ENCODE peak calls at places on chromosomes 6 and 20, in four cellular contexts. One of them, this sample, is unnamed.

GRCh38 chr6:106974337-106974998 is at the start of gene CD24:
- DNase-seq in GM12878: no peak
- DNase-seq in K562: peak
- DNase-seq in SK-N-SH: peak
- DNase-seq in this sample: peak

GRCh38 chr6:55040102-55040848 is 134.0 kb upstream of the HCRTR2 start:
- DNase-seq in SK-N-SH: no peak
- DNase-seq in GM12878: no peak
- DNase-seq in K562: no peak
- DNase-seq in this sample: no peak

GRCh38 chr6:160427312-160428068 is 79.3 kb downstream of the SLC22A3 start:
- DNase-seq in SK-N-SH: no peak
- DNase-seq in K562: no peak
- DNase-seq in GM12878: no peak
- DNase-seq in this sample: no peak

GRCh38 chr6:32166411-32167061 is 2.1 kb downstream of the EGFL8 start:
- DNase-seq in K562: peak
- DNase-seq in SK-N-SH: no peak
- DNase-seq in GM12878: no peak
- DNase-seq in this sample: peak

GRCh38 chr20:10430000-10430466 is 4.0 kb downstream of the MKKS start:
- DNase-seq in SK-N-SH: no peak
- DNase-seq in GM12878: no peak
- DNase-seq in K562: no peak
- DNase-seq in this sample: no peak

GRCh38 chr6:26285143-26286134 is 79.6 kb upstream of the BTN3A2 start:
- DNase-seq in GM12878: peak
- DNase-seq in K562: peak
- DNase-seq in SK-N-SH: peak
- DNase-seq in this sample: peak

GRCh38 chr6:105326216-105326615 is 76.7 kb downstream of the PREP start:
- DNase-seq in GM12878: no peak
- DNase-seq in K562: no peak
- DNase-seq in SK-N-SH: no peak
- DNase-seq in this sample: no peak

GRCh38 chr6:36068603-36069002 is 41.0 kb downstream of the MAPK14 start:
- DNase-seq in GM12878: no peak
- DNase-seq in K562: no peak
- DNase-seq in SK-N-SH: no peak
- DNase-seq in this sample: no peak

GRCh38 chr20:53517146-53517545 is 76.5 kb downstream of the ZNF217 start:
- DNase-seq in GM12878: no peak
- DNase-seq in K562: no peak
- DNase-seq in SK-N-SH: no peak
- DNase-seq in this sample: no peak
- TF ChIP-seq USF1 in GM12878: no peak
- TF ChIP-seq USF1 in K562: peak
- TF ChIP-seq USF1 in SK-N-SH: no peak
- TF ChIP-seq USF1 in this sample: no peak

DNA sequence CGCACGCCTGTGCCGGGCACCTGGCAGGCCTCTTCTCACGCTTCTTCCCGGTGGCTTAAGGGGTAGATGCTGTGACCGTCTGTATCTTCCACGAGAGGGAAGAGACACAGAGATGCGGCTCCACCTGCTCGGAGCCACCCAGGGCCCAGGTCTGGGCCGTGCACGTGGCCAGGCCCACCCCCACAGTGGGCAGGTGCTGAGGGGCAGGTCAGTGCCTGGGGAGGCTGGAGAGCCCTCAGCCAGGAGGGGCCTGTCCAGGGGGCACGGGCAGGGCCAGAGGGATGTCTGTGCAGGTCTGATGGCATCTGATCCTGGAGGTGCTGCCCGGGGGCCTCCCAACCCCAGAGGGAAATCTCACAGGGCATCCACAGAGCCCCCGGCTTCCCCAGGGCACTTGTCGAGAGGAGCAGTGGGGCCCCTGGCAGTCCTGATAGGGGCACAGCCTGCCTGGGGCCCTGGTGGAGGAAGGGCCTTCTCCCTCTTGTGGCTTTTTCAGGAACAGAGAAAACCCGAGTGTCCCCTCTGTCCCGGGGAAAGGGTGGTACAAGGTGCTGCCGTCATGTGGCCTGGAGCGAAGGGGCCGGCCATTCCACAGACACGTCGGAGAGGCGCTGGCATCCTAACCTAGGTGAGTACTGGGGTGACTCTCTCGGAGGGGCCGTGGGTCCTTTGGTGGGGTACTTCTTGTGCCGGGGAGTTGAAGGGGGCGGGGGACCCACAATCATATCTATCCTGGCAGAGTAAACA is 50.2 kb upstream of the CHRNA4 start:
- DNase-seq in GM12878: no peak
- DNase-seq in SK-N-SH: no peak
- DNase-seq in K562: no peak
- DNase-seq in this sample: no peak
- TF ChIP-seq USF1 in GM12878: no peak
- TF ChIP-seq USF1 in SK-N-SH: no peak
- TF ChIP-seq USF1 in K562: no peak
- TF ChIP-seq USF1 in this sample: no peak

DNA sequence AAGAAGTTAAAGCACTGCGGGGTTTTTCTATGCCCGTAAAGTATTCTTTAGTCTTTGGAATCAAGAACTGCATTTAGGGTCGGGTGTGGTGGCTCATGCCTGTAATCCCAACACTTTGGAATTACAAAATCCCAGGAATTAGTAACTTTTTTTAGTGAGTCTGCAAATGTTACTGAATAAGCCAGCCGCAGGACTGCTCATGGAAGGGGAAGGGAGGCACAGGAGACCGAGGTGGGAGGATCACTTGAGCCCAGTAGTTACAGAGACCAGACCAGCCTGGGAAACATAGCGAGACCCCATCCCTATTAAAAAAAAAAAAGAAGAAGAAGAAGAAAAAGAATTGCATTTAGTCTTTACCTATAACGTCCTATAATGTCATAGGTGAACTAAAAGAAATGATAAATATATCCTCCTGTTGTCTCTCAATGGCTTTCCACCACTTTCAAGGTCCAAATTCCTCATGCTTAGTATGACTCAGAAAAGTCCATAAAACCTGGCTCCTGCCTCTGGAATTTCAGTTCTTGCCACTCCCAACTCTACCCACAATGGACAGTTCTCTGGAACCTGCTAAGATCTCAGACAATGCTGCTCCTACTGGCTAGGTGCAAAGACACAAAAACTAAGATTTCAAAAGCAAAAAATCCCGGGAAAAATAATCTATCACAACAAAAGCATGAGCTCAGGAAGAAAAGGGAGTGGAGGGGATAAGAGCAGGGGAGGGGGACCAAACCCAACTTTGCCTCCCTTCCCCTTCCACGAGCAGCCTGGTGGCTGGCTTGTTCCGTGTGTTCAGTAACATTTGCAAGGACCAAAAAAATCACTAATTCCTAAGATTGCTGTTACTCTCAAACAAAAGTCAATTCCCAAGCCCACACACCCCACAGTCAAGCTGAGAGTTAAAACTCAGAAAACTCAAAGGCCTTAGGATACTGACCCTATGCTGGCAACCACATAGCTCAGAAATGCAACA is 39.0 kb downstream of the B4GALT5 start:
- DNase-seq in K562: no peak
- DNase-seq in GM12878: no peak
- DNase-seq in SK-N-SH: no peak
- DNase-seq in this sample: no peak
- TF ChIP-seq USF1 in K562: no peak
- TF ChIP-seq USF1 in GM12878: no peak
- TF ChIP-seq USF1 in SK-N-SH: no peak
- TF ChIP-seq USF1 in this sample: no peak

GRCh38 chr6:132362318-132363185 is 38.7 kb downstream of the MOXD1 start:
- DNase-seq in SK-N-SH: no peak
- DNase-seq in GM12878: no peak
- DNase-seq in K562: no peak
- DNase-seq in this sample: no peak

GRCh38 chr6:132364249-132364648 is 37.0 kb downstream of the MOXD1 start:
- DNase-seq in SK-N-SH: no peak
- DNase-seq in K562: no peak
- DNase-seq in GM12878: no peak
- DNase-seq in this sample: no peak

GRCh38 chr6:132364675-132365074 is 36.6 kb downstream of the MOXD1 start:
- DNase-seq in K562: no peak
- DNase-seq in SK-N-SH: no peak
- DNase-seq in GM12878: no peak
- DNase-seq in this sample: no peak

GRCh38 chr6:132368916-132369481 is 32.3 kb downstream of the MOXD1 start:
- DNase-seq in K562: no peak
- DNase-seq in GM12878: no peak
- DNase-seq in SK-N-SH: no peak
- DNase-seq in this sample: no peak

DNA sequence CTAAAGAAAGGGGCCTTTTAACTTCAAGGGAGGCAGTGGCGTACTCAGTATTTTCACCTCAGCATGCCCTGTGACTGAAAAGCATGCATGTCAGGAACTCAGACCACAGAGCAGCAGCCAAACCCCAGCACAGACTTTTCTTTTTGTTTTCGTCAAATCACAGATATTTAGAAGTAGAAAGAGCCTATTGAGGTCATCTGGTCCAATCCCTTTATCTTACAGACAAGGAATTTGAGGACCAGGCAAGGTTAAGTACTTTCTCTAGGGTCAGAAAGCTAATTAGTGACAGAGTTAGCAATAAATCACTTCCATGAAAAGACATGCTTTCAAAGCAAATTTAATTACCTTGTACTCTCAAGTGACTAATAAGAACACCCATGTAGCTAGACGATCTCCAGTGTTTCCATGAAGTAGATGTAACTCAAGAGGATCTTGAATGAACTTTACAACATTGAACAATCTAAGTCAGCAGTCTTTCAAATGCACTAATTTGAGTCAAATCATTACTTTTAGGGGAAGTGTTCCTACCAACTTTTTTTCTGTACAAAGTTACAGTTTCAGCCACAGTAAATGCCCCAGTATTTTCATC is 35.9 kb downstream of the MOXD1 start:
- DNase-seq in K562: no peak
- DNase-seq in SK-N-SH: no peak
- DNase-seq in GM12878: peak
- DNase-seq in this sample: no peak
- TF ChIP-seq USF1 in K562: no peak
- TF ChIP-seq USF1 in SK-N-SH: no peak
- TF ChIP-seq USF1 in GM12878: no peak
- TF ChIP-seq USF1 in this sample: no peak

GRCh38 chr6:157800420-157801237 is 22.4 kb upstream of the SNX9 start:
- DNase-seq in SK-N-SH: no peak
- DNase-seq in GM12878: peak
- DNase-seq in K562: no peak
- DNase-seq in this sample: no peak
- TF ChIP-seq USF1 in SK-N-SH: no peak
- TF ChIP-seq USF1 in GM12878: no peak
- TF ChIP-seq USF1 in K562: no peak
- TF ChIP-seq USF1 in this sample: no peak

DNA sequence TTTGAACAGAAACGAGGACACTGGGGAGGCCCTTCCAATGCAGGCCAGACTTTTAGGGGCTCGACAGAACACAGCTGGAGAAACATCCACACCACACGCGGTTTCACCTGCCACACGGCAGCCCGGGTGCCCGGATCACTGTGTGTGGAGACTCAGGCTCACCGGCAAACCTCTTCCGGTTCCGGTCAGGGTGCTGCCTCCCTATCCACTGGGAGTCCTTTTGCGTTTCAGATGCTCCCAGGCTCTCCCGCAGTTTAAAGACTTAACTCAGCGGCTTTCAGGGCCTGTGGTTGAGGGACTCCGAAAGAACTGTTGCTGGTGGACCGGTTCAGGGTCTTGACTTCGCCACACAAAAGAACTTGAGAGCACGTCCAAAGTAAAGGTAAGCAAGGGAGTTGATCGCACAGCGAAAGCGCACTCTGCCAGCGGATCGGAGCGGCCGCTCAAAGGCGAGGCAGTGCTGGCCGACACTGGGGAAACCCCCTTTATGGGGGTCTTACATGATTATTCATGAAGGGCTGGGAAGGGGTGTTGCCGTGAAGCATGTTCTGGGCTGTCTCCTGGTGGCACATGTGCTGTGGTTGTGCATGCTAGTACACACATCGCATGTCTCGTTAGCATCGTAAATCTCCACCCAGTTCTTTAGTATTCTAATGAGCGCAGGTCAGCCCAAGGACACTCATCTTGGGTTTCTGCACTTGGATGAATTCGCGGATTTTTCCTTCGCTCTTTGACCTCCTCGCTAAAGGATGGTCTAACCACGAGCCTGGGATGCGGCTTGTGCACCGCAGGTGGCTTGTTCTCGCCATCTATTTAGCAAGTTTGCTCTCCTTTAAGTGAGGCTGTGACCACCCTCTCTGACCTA is 180.3 kb downstream of the CDH26 start:
- DNase-seq in SK-N-SH: no peak
- DNase-seq in K562: peak
- DNase-seq in GM12878: no peak
- DNase-seq in this sample: no peak
- TF ChIP-seq USF1 in SK-N-SH: no peak
- TF ChIP-seq USF1 in K562: no peak
- TF ChIP-seq USF1 in GM12878: no peak
- TF ChIP-seq USF1 in this sample: no peak